ENCODE peak calls at places on chromosomes 4 and X, in nine cellular contexts. O, G, L, N, W, K, Q, D and P are unnamed samples.

GRCh38 chrX:147850875-147851274 is 60.8 kb upstream of the FMR1 start:
- DNase-seq in O (no peak), G (no peak), L (no peak), N (no peak), W (no peak), K (no peak), Q (no peak), D (no peak), P (no peak)

GRCh38 chrX:26873736-26874135 is 589.4 kb downstream of the PPP4R3C start:
- DNase-seq in O (no peak), G (no peak), L (no peak), N (no peak), W (no peak), K (no peak), Q (no peak), D (no peak), P (no peak)

GRCh38 chrX:114251575-114251974 is 332.3 kb upstream of the HTR2C start:
- DNase-seq in O (no peak), G (no peak), L (no peak), N (no peak), W (no peak), K (no peak), Q (no peak), D (no peak), P (no peak)

GRCh38 chr4:175806741-175807140 is 5.3 kb downstream of the GPM6A start:
- DNase-seq in O (no peak), G (no peak), L (no peak), N (no peak), W (no peak), K (no peak), Q (no peak), D (no peak), P (no peak)

GRCh38 chr4:74789518-74789917 is 4.8 kb downstream of the BTC start:
- DNase-seq in O (no peak), G (no peak), L (no peak), N (no peak), W (no peak), K (no peak), Q (no peak), D (no peak), P (no peak)

GRCh38 chrX:78237127-78237526 is 90.3 kb downstream of the CYSLTR1 start:
- DNase-seq in O (no peak), G (no peak), L (no peak), N (no peak), W (no peak), K (peak), Q (no peak), D (no peak), P (no peak)

GRCh38 chrX:14616876-14617275 is 87.5 kb downstream of the GLRA2 start:
- DNase-seq in O (no peak), G (no peak), L (no peak), N (no peak), W (no peak), K (no peak), Q (no peak), D (no peak), P (no peak)

GRCh38 chr4:173498023-173498422 is 32.0 kb downstream of the HAND2 start:
- DNase-seq in O (no peak), G (no peak), L (no peak), N (no peak), W (no peak), K (no peak), Q (no peak), D (no peak), P (no peak)

GRCh38 chrX:27815209-27815608 is 7.4 kb downstream of the MAGEB10 start:
- DNase-seq in O (peak), G (no peak), L (no peak), N (no peak), W (no peak), K (peak), Q (no peak), D (no peak), P (no peak)

GRCh38 chrX:109862386-109862910 is 129.4 kb upstream of the ACSL4 start:
- DNase-seq in O (no peak), G (no peak), L (no peak), N (no peak), W (no peak), K (peak), Q (no peak), D (no peak), P (no peak)

GRCh38 chrX:134624046-134624430 is 34.2 kb downstream of the PLAC1 start:
- DNase-seq in O (no peak), G (no peak), L (no peak), N (no peak), W (no peak), K (no peak), Q (no peak), D (no peak), P (no peak)

GRCh38 chr4:973431-974397 is at the start of gene DGKQ:
- DNase-seq in O (peak), G (peak), L (peak), N (peak), W (peak), K (peak), Q (peak), D (peak), P (peak)

GRCh38 chrX:135328421-135329005 is 19.2 kb downstream of the ETDC start:
- DNase-seq in O (no peak), G (no peak), L (no peak), N (no peak), W (no peak), K (no peak), Q (no peak), D (no peak), P (no peak)

GRCh38 chr4:10403633-10404445 is 53.4 kb downstream of the ZNF518B start:
- DNase-seq in O (peak), G (no peak), L (no peak), N (no peak), W (no peak), K (peak), Q (no peak), D (no peak), P (peak)

GRCh38 chr4:107974523-107974922 is 15.2 kb upstream of the HADH start:
- DNase-seq in O (no peak), G (no peak), L (no peak), N (no peak), W (no peak), K (no peak), Q (no peak), D (no peak), P (no peak)

GRCh38 chr4:166882221-166882620 is 352.1 kb downstream of the SPOCK3 start:
- DNase-seq in O (no peak), G (no peak), L (no peak), N (no peak), W (no peak), K (no peak), Q (no peak), D (no peak), P (no peak)

GRCh38 chr4:107034982-107035710 is 967 bp downstream of the DKK2 start:
- DNase-seq in O (peak), G (peak), L (no peak), N (peak), W (peak), K (no peak), Q (peak), D (peak), P (no peak)

GRCh38 chrX:9379697-9380551 is 84.9 kb upstream of the TBL1X start:
- DNase-seq in O (no peak), G (no peak), L (no peak), N (no peak), W (no peak), K (no peak), Q (no peak), D (no peak), P (no peak)

GRCh38 chr4:99536148-99536728 is 25.4 kb downstream of the C4orf17 start:
- DNase-seq in O (no peak), G (no peak), L (no peak), N (no peak), W (no peak), K (no peak), Q (no peak), D (no peak), P (no peak)

GRCh38 chr4:38902695-38903094 is 35.1 kb downstream of the FAM114A1 start:
- DNase-seq in O (peak), G (no peak), L (no peak), N (no peak), W (no peak), K (no peak), Q (no peak), D (no peak), P (no peak)

GRCh38 chrX:37912797-37913196 is 65.4 kb upstream of the DYNLT3 start:
- DNase-seq in O (no peak), G (no peak), L (no peak), N (no peak), W (no peak), K (no peak), Q (no peak), D (no peak), P (no peak)

GRCh38 chrX:27132851-27133250 is 330.3 kb downstream of the PPP4R3C start:
- DNase-seq in O (peak), G (no peak), L (no peak), N (no peak), W (no peak), K (no peak), Q (no peak), D (no peak), P (no peak)

GRCh38 chrX:124679199-124679598 is 332.8 kb downstream of the SH2D1A start:
- DNase-seq in O (no peak), G (no peak), L (no peak), N (no peak), W (no peak), K (no peak), Q (no peak), D (no peak), P (no peak)

GRCh38 chrX:136259543-136259942 is 8.3 kb upstream of the MAP7D3 start:
- DNase-seq in O (peak), G (no peak), L (no peak), N (no peak), W (no peak), K (no peak), Q (no peak), D (no peak), P (peak)

GRCh38 chrX:1246816-1247215 is 21.8 kb upstream of the CSF2RA start:
- DNase-seq in O (peak), G (peak), L (no peak), N (peak), W (peak), K (peak), Q (peak), D (peak), P (peak)

GRCh38 chr4:91113130-91113706 is 986.0 kb downstream of the CCSER1 start:
- DNase-seq in O (peak), G (no peak), L (no peak), N (no peak), W (no peak), K (no peak), Q (no peak), D (no peak), P (no peak)

GRCh38 chr4:26772096-26772495 is 88.5 kb upstream of the STIM2 start:
- DNase-seq in O (no peak), G (no peak), L (no peak), N (no peak), W (no peak), K (no peak), Q (no peak), D (no peak), P (no peak)

GRCh38 chrX:53071604-53072417 is 10.4 kb upstream of the TSPYL2 start:
- DNase-seq in O (peak), G (peak), L (peak), N (peak), W (peak), K (peak), Q (peak), D (peak), P (peak)

GRCh38 chr4:2790583-2791517 is 2.0 kb upstream of the SH3BP2 start:
- DNase-seq in O (no peak), G (peak), L (no peak), N (peak), W (peak), K (peak), Q (no peak), D (no peak), P (no peak)

GRCh38 chr4:126405369-126405982 is 1090.7 kb downstream of the FAT4 start:
- DNase-seq in O (peak), G (no peak), L (no peak), N (no peak), W (no peak), K (peak), Q (no peak), D (no peak), P (no peak)

GRCh38 chr4:165953181-165953580 is 80.1 kb downstream of the TLL1 start:
- DNase-seq in O (no peak), G (no peak), L (no peak), N (no peak), W (no peak), K (no peak), Q (no peak), D (no peak), P (no peak)

GRCh38 chr4:112765317-112765989 is 128.5 kb downstream of the LARP7 start:
- DNase-seq in O (peak), G (no peak), L (no peak), N (no peak), W (no peak), K (no peak), Q (no peak), D (no peak), P (no peak)

GRCh38 chr4:24559889-24560288 is 24.5 kb downstream of the DHX15 start:
- DNase-seq in O (no peak), G (no peak), L (no peak), N (no peak), W (no peak), K (no peak), Q (no peak), D (no peak), P (no peak)

GRCh38 chr4:721261-722171 is 15.9 kb downstream of the PCGF3 start:
- DNase-seq in O (peak), G (no peak), L (no peak), N (no peak), W (no peak), K (peak), Q (peak), D (peak), P (peak)

GRCh38 chrX:39690541-39691415 is 407.0 kb downstream of the BCOR start:
- DNase-seq in O (no peak), G (no peak), L (no peak), N (no peak), W (no peak), K (no peak), Q (no peak), D (no peak), P (no peak)

GRCh38 chrX:39688219-39688575 is 409.6 kb downstream of the BCOR start:
- DNase-seq in O (no peak), G (no peak), L (no peak), N (no peak), W (no peak), K (no peak), Q (no peak), D (no peak), P (no peak)

GRCh38 chrX:39689374-39690104 is 408.2 kb downstream of the BCOR start:
- DNase-seq in O (no peak), G (no peak), L (no peak), N (no peak), W (no peak), K (no peak), Q (no peak), D (no peak), P (no peak)

GRCh38 chrX:39691724-39692123 is 406.0 kb downstream of the BCOR start:
- DNase-seq in O (no peak), G (no peak), L (no peak), N (no peak), W (no peak), K (no peak), Q (no peak), D (no peak), P (no peak)

DNA sequence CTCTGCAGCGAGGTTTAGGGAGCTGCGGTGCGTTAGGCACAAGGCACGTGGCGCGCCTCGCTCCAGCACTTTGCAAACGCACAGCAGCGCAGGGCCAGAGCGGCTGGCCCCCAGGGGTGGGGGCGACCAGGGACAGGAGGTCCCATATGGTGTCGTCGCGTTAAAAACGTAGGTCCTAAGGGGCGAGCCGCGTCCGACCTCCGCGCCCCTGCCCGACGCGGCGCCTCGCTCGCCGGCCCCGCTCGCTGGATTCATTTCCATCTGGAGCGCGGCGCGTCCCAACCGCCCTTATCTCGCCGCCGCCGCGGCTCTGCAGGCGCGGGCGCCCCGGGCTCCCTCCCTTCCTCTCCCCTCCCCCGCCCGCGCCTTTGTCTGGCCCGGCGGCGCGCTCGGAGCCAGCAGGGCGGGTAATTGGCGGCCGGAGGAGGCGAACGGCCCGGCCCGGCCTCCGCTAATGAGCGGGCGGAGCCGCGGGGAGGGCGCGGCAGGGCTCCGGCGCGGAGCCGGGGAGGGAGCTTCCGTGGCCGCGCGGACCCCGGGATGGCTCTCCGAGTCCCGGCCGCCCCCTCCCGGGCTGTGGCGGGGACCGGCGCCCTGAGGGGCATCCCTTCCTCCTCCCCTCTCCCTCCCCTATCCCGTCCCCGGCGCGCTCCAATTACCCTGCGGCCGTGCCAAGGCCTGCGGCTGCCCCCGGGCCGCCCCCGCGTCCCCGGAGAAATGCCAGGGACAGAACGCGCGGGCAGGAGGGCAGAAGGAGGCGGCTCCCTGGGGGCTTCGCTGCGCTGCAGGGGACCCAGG is 409.0 kb downstream of the BCOR start:
- DNase-seq in O (peak), G (peak), L (no peak), N (no peak), W (peak), K (peak), Q (peak), D (peak), P (peak)
- TF ChIP-seq POLR2A in O (no peak), G (no peak), L (no peak), N (no peak), W (peak), K (peak), Q (no peak), D (no peak), P (no peak)

DNA sequence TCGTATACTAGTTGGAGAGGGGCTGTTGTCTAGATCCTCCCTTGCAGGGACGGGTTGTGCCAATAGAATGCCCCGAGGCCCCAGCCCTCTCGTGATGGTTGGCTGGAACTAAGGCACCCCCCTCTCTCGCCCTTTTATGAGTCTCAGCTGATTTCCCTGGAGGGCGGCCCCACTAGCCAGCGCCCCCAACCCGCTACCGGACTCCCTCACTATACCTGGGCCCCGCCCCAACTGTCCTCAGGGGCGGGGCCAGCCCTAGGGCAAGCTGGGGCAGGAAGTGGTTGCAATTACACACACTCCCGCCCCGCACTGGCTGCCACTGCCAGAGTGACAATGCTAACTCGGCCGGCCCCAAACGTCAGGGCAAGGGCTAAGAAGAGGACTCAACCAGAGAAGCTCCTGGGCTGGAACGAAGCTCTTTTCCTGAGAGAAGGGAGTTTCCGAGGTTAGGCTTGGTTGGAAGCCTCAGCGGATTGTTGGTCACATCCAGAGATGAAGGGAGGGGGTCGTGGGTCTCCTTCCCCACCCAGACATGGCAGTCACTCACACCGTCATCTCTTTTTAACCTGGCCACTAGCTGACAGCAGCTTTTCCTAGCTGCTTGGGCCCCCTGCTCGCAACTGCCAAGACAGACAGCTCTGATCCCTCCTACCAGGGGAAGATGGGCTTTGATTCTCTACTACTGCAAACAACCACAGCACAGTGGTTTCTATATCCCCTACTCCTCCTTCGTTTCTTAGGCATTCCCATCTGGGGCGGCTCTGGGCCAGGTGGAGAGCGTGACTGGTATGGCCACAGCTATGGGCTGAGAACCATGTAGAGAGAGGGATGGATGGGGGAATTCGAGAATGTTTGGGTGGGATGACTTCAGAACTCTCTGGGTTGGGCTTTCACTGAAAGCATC is 21.0 kb upstream of the BCORL1 start:
- DNase-seq in O (no peak), G (peak), L (peak), N (peak), W (no peak), K (peak), Q (no peak), D (no peak), P (no peak)
- TF ChIP-seq POLR2A in O (no peak), G (no peak), L (no peak), N (no peak), W (no peak), K (no peak), Q (no peak), D (no peak), P (no peak)

GRCh38 chrX:145848857-145849256 is 31.2 kb downstream of the SLITRK2 start:
- DNase-seq in O (no peak), G (no peak), L (no peak), N (no peak), W (no peak), K (no peak), Q (no peak), D (no peak), P (no peak)
- TF ChIP-seq POLR2A in O (no peak), G (no peak), L (no peak), N (no peak), W (no peak), K (no peak), Q (no peak), D (no peak), P (no peak)

GRCh38 chrX:130109429-130110378 is 593 bp downstream of the ELF4 start:
- DNase-seq in O (no peak), G (no peak), L (no peak), N (no peak), W (no peak), K (peak), Q (peak), D (no peak), P (no peak)

GRCh38 chrX:130108647-130109428 is 1.5 kb downstream of the ELF4 start:
- DNase-seq in O (no peak), G (no peak), L (no peak), N (no peak), W (no peak), K (no peak), Q (no peak), D (no peak), P (no peak)

GRCh38 chrX:130111935-130112221 is 1.6 kb upstream of the ELF4 start:
- DNase-seq in O (no peak), G (no peak), L (no peak), N (no peak), W (no peak), K (no peak), Q (no peak), D (no peak), P (no peak)

GRCh38 chrX:130111220-130111934 is 1.1 kb upstream of the ELF4 start:
- DNase-seq in O (no peak), G (no peak), L (no peak), N (no peak), W (no peak), K (no peak), Q (no peak), D (no peak), P (no peak)

DNA sequence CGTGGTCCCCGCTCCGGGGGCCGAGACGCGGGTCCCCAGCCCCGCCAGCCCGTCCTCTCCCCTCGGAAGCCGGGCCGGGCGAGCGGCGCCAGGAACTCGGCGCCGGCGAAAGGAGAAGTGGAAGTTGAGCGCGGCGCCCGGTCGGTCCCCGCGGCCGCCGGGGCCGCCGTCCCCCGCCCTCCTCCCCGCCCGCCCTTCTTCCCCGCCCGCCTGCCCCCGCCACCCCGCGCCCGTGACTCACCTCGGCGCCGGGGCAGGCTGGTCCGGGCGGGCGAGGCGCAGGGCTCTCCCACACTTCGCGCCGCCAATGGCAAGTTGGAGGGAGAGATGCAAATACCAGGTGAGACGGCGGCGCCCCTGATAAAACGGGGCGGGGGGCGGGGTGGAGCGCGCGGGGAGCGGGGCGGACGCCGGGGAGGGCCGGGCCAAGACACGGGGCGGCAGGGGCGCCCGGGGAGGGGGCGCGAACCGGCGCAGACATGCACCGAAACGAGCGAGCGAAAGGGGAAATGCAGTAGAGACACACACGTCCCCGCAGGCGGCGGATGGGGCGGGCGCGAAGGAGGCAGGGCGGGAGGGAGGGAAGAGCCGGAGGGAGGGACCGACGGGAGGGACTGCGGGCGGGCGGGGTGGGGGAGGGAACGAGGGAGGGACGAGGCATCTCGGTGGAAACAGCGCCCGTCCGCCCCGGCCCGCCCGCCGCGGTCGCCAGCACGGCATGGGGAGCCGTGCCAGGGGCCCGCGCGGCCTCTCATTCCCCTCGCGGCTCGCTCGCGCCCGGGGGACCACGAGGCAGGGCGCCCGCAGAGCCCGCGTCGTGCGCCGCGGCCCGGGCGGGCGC is at the start of gene ELF4:
- DNase-seq in O (no peak), G (peak), L (no peak), N (no peak), W (no peak), K (peak), Q (peak), D (peak), P (no peak)
- TF ChIP-seq POLR2A in O (no peak), G (no peak), L (no peak), N (no peak), W (no peak), K (no peak), Q (no peak), D (no peak), P (no peak)